ENCODE peak calls at places on chromosomes 5 and 9, in nine cellular contexts. One of them, this sample, is unnamed.

GRCh38 chr5:173963107-173963506 is 25.9 kb upstream of the C5orf47 start:
- DNase-seq in HEK293T: no peak
- DNase-seq in activated T-helper 1 cell treated with Interleukin-2 at 50 U/mL for 16 hours: no peak
- DNase-seq in Caki2: no peak
- DNase-seq in HTR-8/SVneo: peak
- DNase-seq in NCI-H1694 treated with DMSO at 0.1 percent for 48 hours: no peak
- DNase-seq in stomach: no peak
- DNase-seq in stimulated activated CD4-positive, alpha-beta T cell treated with anti-CD3 and anti-CD28 coated beads, Interleukin-1b, Interleukin-23, amount 100 ng/mL, for 24 hours: no peak
- DNase-seq in T-helper 2 cell: no peak
- DNase-seq in this sample: no peak

GRCh38 chr9:113622600-113623400 is 159.3 kb downstream of the RGS3 start:
- DNase-seq in activated T-helper 1 cell treated with Interleukin-2 at 50 U/mL for 16 hours: no peak
- DNase-seq in stomach: no peak
- DNase-seq in Caki2: peak
- DNase-seq in HTR-8/SVneo: peak
- DNase-seq in NCI-H1694 treated with DMSO at 0.1 percent for 48 hours: no peak
- DNase-seq in HEK293T: no peak
- DNase-seq in T-helper 2 cell: no peak
- DNase-seq in stimulated activated CD4-positive, alpha-beta T cell treated with anti-CD3 and anti-CD28 coated beads, Interleukin-1b, Interleukin-23, amount 100 ng/mL, for 24 hours: peak
- DNase-seq in this sample: no peak

GRCh38 chr5:151570512-151571269 is 20.4 kb downstream of the FAT2 start:
- DNase-seq in HTR-8/SVneo: no peak
- DNase-seq in NCI-H1694 treated with DMSO at 0.1 percent for 48 hours: no peak
- DNase-seq in HEK293T: no peak
- DNase-seq in stomach: no peak
- DNase-seq in Caki2: no peak
- DNase-seq in activated T-helper 1 cell treated with Interleukin-2 at 50 U/mL for 16 hours: no peak
- DNase-seq in T-helper 2 cell: no peak
- DNase-seq in stimulated activated CD4-positive, alpha-beta T cell treated with anti-CD3 and anti-CD28 coated beads, Interleukin-1b, Interleukin-23, amount 100 ng/mL, for 24 hours: no peak
- DNase-seq in this sample: no peak

GRCh38 chr5:72032769-72033168 is 74.5 kb upstream of the MAP1B start:
- DNase-seq in HTR-8/SVneo: no peak
- DNase-seq in NCI-H1694 treated with DMSO at 0.1 percent for 48 hours: no peak
- DNase-seq in Caki2: no peak
- DNase-seq in stomach: no peak
- DNase-seq in stimulated activated CD4-positive, alpha-beta T cell treated with anti-CD3 and anti-CD28 coated beads, Interleukin-1b, Interleukin-23, amount 100 ng/mL, for 24 hours: no peak
- DNase-seq in T-helper 2 cell: no peak
- DNase-seq in HEK293T: no peak
- DNase-seq in activated T-helper 1 cell treated with Interleukin-2 at 50 U/mL for 16 hours: no peak
- DNase-seq in this sample: no peak

GRCh38 chr5:161547573-161548471 is 1.3 kb upstream of the GABRB2 start:
- DNase-seq in HTR-8/SVneo: no peak
- DNase-seq in stomach: no peak
- DNase-seq in HEK293T: no peak
- DNase-seq in T-helper 2 cell: no peak
- DNase-seq in NCI-H1694 treated with DMSO at 0.1 percent for 48 hours: peak
- DNase-seq in Caki2: no peak
- DNase-seq in stimulated activated CD4-positive, alpha-beta T cell treated with anti-CD3 and anti-CD28 coated beads, Interleukin-1b, Interleukin-23, amount 100 ng/mL, for 24 hours: no peak
- DNase-seq in activated T-helper 1 cell treated with Interleukin-2 at 50 U/mL for 16 hours: no peak
- DNase-seq in this sample: no peak

GRCh38 chr5:143008809-143009521 is 238.8 kb downstream of the ARHGAP26 start:
- DNase-seq in stimulated activated CD4-positive, alpha-beta T cell treated with anti-CD3 and anti-CD28 coated beads, Interleukin-1b, Interleukin-23, amount 100 ng/mL, for 24 hours: peak
- DNase-seq in HEK293T: no peak
- DNase-seq in T-helper 2 cell: no peak
- DNase-seq in activated T-helper 1 cell treated with Interleukin-2 at 50 U/mL for 16 hours: peak
- DNase-seq in Caki2: peak
- DNase-seq in stomach: peak
- DNase-seq in HTR-8/SVneo: peak
- DNase-seq in NCI-H1694 treated with DMSO at 0.1 percent for 48 hours: peak
- DNase-seq in this sample: no peak

GRCh38 chr9:110105107-110105506 is 102.9 kb downstream of the C9orf152 start:
- DNase-seq in NCI-H1694 treated with DMSO at 0.1 percent for 48 hours: no peak
- DNase-seq in activated T-helper 1 cell treated with Interleukin-2 at 50 U/mL for 16 hours: no peak
- DNase-seq in HTR-8/SVneo: no peak
- DNase-seq in stimulated activated CD4-positive, alpha-beta T cell treated with anti-CD3 and anti-CD28 coated beads, Interleukin-1b, Interleukin-23, amount 100 ng/mL, for 24 hours: no peak
- DNase-seq in T-helper 2 cell: no peak
- DNase-seq in Caki2: no peak
- DNase-seq in stomach: no peak
- DNase-seq in HEK293T: no peak
- DNase-seq in this sample: no peak

GRCh38 chr9:38363589-38363925 is 28.9 kb upstream of the ALDH1B1 start:
- DNase-seq in HEK293T: no peak
- DNase-seq in stomach: no peak
- DNase-seq in stimulated activated CD4-positive, alpha-beta T cell treated with anti-CD3 and anti-CD28 coated beads, Interleukin-1b, Interleukin-23, amount 100 ng/mL, for 24 hours: no peak
- DNase-seq in NCI-H1694 treated with DMSO at 0.1 percent for 48 hours: no peak
- DNase-seq in T-helper 2 cell: no peak
- DNase-seq in Caki2: no peak
- DNase-seq in HTR-8/SVneo: no peak
- DNase-seq in activated T-helper 1 cell treated with Interleukin-2 at 50 U/mL for 16 hours: no peak
- DNase-seq in this sample: no peak

GRCh38 chr9:123174887-123175518 is 93.4 kb downstream of the STRBP start:
- DNase-seq in stimulated activated CD4-positive, alpha-beta T cell treated with anti-CD3 and anti-CD28 coated beads, Interleukin-1b, Interleukin-23, amount 100 ng/mL, for 24 hours: no peak
- DNase-seq in activated T-helper 1 cell treated with Interleukin-2 at 50 U/mL for 16 hours: no peak
- DNase-seq in T-helper 2 cell: no peak
- DNase-seq in NCI-H1694 treated with DMSO at 0.1 percent for 48 hours: no peak
- DNase-seq in stomach: no peak
- DNase-seq in HTR-8/SVneo: no peak
- DNase-seq in HEK293T: no peak
- DNase-seq in Caki2: no peak
- DNase-seq in this sample: no peak